ENCODE peak calls at places on chromosomes 4 and X, in five cellular contexts. Z, V, U, W and Q are unnamed samples.
A peak's percentile ranks its signal among the peaks of the same experiment; 100 is the strongest.

GRCh38 chr4:18166925-18167324 is 145.4 kb upstream of the LCORL start:
- DNase-seq in U (no peak), W (no peak), V (no peak), Z (no peak), Q (no peak)

GRCh38 chr4:119172223-119172622 is 36.6 kb downstream of the MYOZ2 start:
- DNase-seq in V (no peak), Z (no peak), U (no peak), W (no peak), Q (no peak)

GRCh38 chrX:34909151-34909550 is 33.4 kb upstream of the FAM47B start:
- DNase-seq in V (no peak), U (no peak), W (no peak), Z (no peak), Q (no peak)

GRCh38 chr4:74624351-74625151 is 169.8 kb downstream of the BTC start:
- DNase-seq in U (no peak), Z (no peak), V (no peak), W (no peak), Q (no peak)

GRCh38 chrX:39625810-39626209 is 471.9 kb downstream of the BCOR start:
- DNase-seq in Z (no peak), U (no peak), V (no peak), W (no peak), Q (no peak)

GRCh38 chrX:127038065-127038464 is 218.5 kb downstream of the PRR32 start:
- DNase-seq in W (no peak), U (no peak), V (peak; percentile 2), Z (no peak), Q (no peak)

GRCh38 chr4:124337874-124338273 is 374.7 kb downstream of the ANKRD50 start:
- DNase-seq in W (no peak), Z (no peak), U (no peak), V (no peak), Q (no peak)

GRCh38 chr4:74671074-74671698 is 123.1 kb downstream of the BTC start:
- DNase-seq in Z (peak; percentile 61), U (no peak), W (no peak), V (peak; percentile 33), Q (no peak)

GRCh38 chrX:133475521-133475920 is 60.2 kb upstream of the GPC4 start:
- DNase-seq in U (no peak), V (no peak), Z (no peak), W (no peak), Q (no peak)

GRCh38 chr4:123673971-123674370 is 277.4 kb downstream of the SPRY1 start:
- DNase-seq in W (no peak), U (no peak), Z (no peak), V (no peak), Q (no peak)

GRCh38 chr4:73843369-73843768 is 6.9 kb downstream of the CXCL6 start:
- DNase-seq in U (no peak), W (no peak), V (no peak), Z (no peak), Q (no peak)

GRCh38 chr4:31682796-31683195 is 962.6 kb downstream of the PCDH7 start:
- DNase-seq in V (no peak), Z (no peak), W (no peak), U (no peak), Q (no peak)

GRCh38 chrX:97401586-97402101 is 517.9 kb downstream of the RPA4 start:
- DNase-seq in W (no peak), V (no peak), Z (no peak), U (no peak), Q (no peak)

GRCh38 chr4:39721788-39722187 is 23.9 kb downstream of the UBE2K start:
- DNase-seq in W (no peak), V (no peak), Z (no peak), U (no peak), Q (no peak)

GRCh38 chr4:169440446-169440845 is 169.7 kb upstream of the SH3RF1 start:
- DNase-seq in W (peak; percentile 25), Z (no peak), U (no peak), V (no peak), Q (no peak)